ENCODE peak calls at places on chromosome 7, in five cellular contexts. Y, Z, I, M and G are unnamed samples.

GRCh38 chr7:1014681-1015080 is 29.7 kb upstream of the GPR146 start:
- DNase-seq in Y (no peak), Z (no peak), I (no peak), M (no peak), G (no peak)

GRCh38 chr7:73766556-73767229 is 3.4 kb downstream of the CLDN3 start:
- DNase-seq in Y (no peak), Z (no peak), I (no peak), M (no peak), G (no peak)

GRCh38 chr7:22417349-22417748 is 60.4 kb upstream of the RAPGEF5 start:
- DNase-seq in Y (no peak), Z (no peak), I (no peak), M (no peak), G (no peak)

GRCh38 chr7:105654994-105655900 is 74.0 kb upstream of the EFCAB10 start:
- DNase-seq in Y (peak), Z (no peak), I (peak), M (no peak), G (peak)

GRCh38 chr7:54129035-54129434 is 413.1 kb upstream of the VSTM2A start:
- DNase-seq in Y (no peak), Z (no peak), I (no peak), M (no peak), G (no peak)

GRCh38 chr7:140059288-140060242 is 3.2 kb downstream of the PARP12 start:
- DNase-seq in Y (peak), Z (peak), I (peak), M (no peak), G (peak)

GRCh38 chr7:109529712-109530111 is 960.0 kb downstream of the DNAJB9 start:
- DNase-seq in Y (no peak), Z (no peak), I (no peak), M (no peak), G (no peak)

GRCh38 chr7:16416289-16417282 is 4.8 kb downstream of the CRPPA start:
- DNase-seq in Y (peak), Z (no peak), I (peak), M (no peak), G (peak)

GRCh38 chr7:38127216-38128207 is 50.5 kb upstream of the STARD3NL start:
- DNase-seq in Y (no peak), Z (no peak), I (no peak), M (peak), G (no peak)

GRCh38 chr7:102912742-102913141 is at the start of gene LRRC17:
- DNase-seq in Y (peak), Z (no peak), I (no peak), M (no peak), G (no peak)

GRCh38 chr7:140564643-140565042 is 76.0 kb downstream of the DENND2A start:
- DNase-seq in Y (peak), Z (peak), I (peak), M (no peak), G (peak)

GRCh38 chr7:7446616-7447015 is 89.1 kb downstream of the COL28A1 start:
- DNase-seq in Y (no peak), Z (no peak), I (no peak), M (no peak), G (peak)

GRCh38 chr7:112162161-112163020 is 43.8 kb downstream of the DOCK4 start:
- DNase-seq in Y (no peak), Z (no peak), I (peak), M (no peak), G (no peak)

GRCh38 chr7:121872831-121873764 is at the start of gene PTPRZ1:
- DNase-seq in Y (peak), Z (no peak), I (no peak), M (no peak), G (peak)

GRCh38 chr7:48548667-48549066 is 375.7 kb upstream of the CDC14C start:
- DNase-seq in Y (no peak), Z (no peak), I (peak), M (no peak), G (peak)

GRCh38 chr7:104625956-104626355 is 297.6 kb downstream of the LHFPL3 start:
- DNase-seq in Y (peak), Z (no peak), I (no peak), M (no peak), G (no peak)

GRCh38 chr7:27184342-27185012 is 555 bp downstream of the HOXA11 start:
- DNase-seq in Y (peak), Z (no peak), I (peak), M (no peak), G (peak)

GRCh38 chr7:87216701-87217508 is 2.6 kb downstream of the TMEM243 start:
- DNase-seq in Y (peak), Z (no peak), I (no peak), M (no peak), G (no peak)

GRCh38 chr7:43870316-43870715 is 999 bp upstream of the MRPS24 start:
- DNase-seq in Y (no peak), Z (no peak), I (no peak), M (no peak), G (no peak)

GRCh38 chr7:43869898-43870240 is 552 bp upstream of the MRPS24 start:
- DNase-seq in Y (peak), Z (no peak), I (peak), M (no peak), G (peak)

GRCh38 chr7:43869018-43869897 is at the start of gene MRPS24:
- DNase-seq in Y (peak), Z (peak), I (peak), M (peak), G (peak)

GRCh38 chr7:43868681-43869017 is 668 bp downstream of the MRPS24 start:
- DNase-seq in Y (peak), Z (no peak), I (no peak), M (no peak), G (no peak)

DNA sequence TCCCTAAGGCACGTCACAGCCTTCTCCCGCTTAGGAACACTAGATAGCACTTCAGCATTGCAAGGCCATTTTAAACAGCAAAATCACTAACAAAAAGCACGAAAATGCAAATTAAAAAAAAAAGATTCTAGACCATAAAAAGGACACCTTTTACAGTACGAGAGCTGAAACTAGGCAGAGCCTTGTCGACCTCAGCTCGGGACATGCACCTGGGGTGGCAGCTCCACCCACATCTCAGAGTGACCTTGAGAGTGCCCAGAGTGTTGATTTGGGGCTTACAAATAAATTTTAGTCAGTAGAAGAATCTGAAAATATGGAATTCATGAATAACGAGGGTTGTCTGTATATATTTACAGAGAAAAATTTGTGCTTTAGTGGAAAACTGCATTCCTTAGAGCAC is 1.1 kb downstream of the MRPS24 start:
- DNase-seq in Y (no peak), Z (no peak), I (no peak), M (no peak), G (no peak)
- H3K4me3 ChIP-seq in Y (peak), Z (peak), I (peak), M (peak), G (peak)

GRCh38 chr7:91266931-91267557 is 2.8 kb downstream of the FZD1 start:
- DNase-seq in Y (peak), Z (no peak), I (no peak), M (no peak), G (no peak)
- TF ChIP-seq EZH2 in Y (no peak), Z (no peak), I (no peak), M (no peak), G (no peak)

GRCh38 chr7:19830604-19831003 is 57.2 kb upstream of the TMEM196 start:
- DNase-seq in Y (no peak), Z (no peak), I (no peak), M (no peak), G (no peak)

DNA sequence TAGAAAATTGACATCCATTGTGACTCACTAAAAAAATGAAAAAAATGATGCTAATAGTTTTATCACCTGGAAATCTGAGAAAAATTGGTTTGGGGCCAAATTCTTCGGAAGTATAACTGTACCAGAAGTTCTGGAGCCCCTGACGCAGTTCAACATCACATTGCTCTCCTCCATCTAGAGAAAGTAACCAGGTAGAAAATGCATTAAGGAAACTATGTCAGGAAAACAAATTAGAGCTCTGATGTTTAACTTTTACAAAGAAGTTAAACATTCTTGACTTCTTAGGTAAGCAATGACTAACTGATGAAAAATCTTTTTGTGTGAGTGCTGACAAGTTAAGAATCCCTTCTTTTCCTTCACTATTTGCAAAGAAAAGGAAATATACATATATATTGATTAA is 61.1 kb upstream of the TMEM196 start:
- DNase-seq in Y (no peak), Z (no peak), I (peak), M (no peak), G (peak)
- H3K9ac ChIP-seq in Y (no peak), Z (no peak), I (no peak), M (no peak), G (no peak)

GRCh38 chr7:129499915-129500463 is 2.3 kb upstream of the SMKR1 start:
- DNase-seq in Y (no peak), Z (no peak), I (no peak), M (no peak), G (no peak)
- H3K4me3 ChIP-seq in Y (no peak), Z (no peak), I (no peak), M (no peak), G (no peak)

DNA sequence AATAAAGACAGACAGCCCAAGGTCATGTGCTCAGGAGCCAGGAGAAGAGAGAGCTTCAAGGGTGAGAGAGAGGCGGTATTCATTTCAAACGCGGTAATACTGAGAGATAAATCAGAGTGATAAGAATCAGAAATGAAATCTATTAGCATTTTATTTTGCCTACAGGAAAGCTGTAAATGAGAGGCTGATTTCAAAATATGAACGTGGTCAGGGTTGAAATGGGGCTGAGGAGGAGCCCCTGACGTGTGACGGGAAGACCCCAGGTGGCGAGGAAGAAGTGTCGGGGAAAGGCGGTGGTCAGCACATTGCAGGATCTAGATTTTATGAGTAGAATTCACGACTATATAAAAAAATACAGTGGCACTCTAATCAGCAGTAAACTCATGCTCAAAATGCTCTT is 360.4 kb downstream of the PTPRN2 start:
- DNase-seq in Y (no peak), Z (no peak), I (no peak), M (no peak), G (no peak)
- TF ChIP-seq EZH2 in Y (no peak), Z (no peak), I (no peak), M (no peak), G (no peak)

GRCh38 chr7:55545496-55545895 is 26.8 kb downstream of the VOPP1 start:
- DNase-seq in Y (peak), Z (no peak), I (peak), M (no peak), G (peak)
- H3K9ac ChIP-seq in Y (no peak), Z (no peak), I (no peak), M (no peak), G (no peak)

DNA sequence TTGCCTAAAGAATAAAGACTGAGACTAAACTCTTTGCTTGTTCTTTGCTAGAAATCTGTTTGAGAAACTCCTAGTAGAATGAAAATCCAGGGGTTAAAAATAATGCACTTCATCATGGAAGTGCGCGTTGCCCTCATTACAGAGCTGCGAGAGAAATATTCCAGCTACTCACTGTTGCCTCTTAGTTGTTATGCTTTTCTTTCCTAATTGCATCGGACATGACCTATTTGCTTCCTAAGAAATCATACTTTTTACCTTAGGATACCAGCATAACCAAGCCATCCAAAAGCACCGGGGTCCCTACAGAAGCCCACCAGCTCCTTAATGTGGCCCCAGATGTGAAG is 643 bp downstream of the THSD7A start:
- DNase-seq in Y (peak), Z (no peak), I (no peak), M (no peak), G (no peak)
- H3K4me3 ChIP-seq in Y (peak), Z (peak), I (peak), M (no peak), G (peak)

GRCh38 chr7:101743995-101744360 is 73.4 kb upstream of the CUX1 start:
- DNase-seq in Y (no peak), Z (no peak), I (no peak), M (no peak), G (no peak)

GRCh38 chr7:101746311-101746710 is 71.1 kb upstream of the CUX1 start:
- DNase-seq in Y (no peak), Z (no peak), I (no peak), M (no peak), G (no peak)

GRCh38 chr7:101744588-101744987 is 72.8 kb upstream of the CUX1 start:
- DNase-seq in Y (no peak), Z (no peak), I (no peak), M (no peak), G (no peak)

GRCh38 chr7:101747058-101747617 is 70.3 kb upstream of the CUX1 start:
- DNase-seq in Y (no peak), Z (no peak), I (no peak), M (no peak), G (no peak)

GRCh38 chr7:101747758-101748345 is 69.6 kb upstream of the CUX1 start:
- DNase-seq in Y (no peak), Z (no peak), I (no peak), M (no peak), G (no peak)
- TF ChIP-seq EZH2 in Y (no peak), Z (no peak), I (no peak), M (no peak), G (no peak)